ENCODE peak calls at places on chromosome 3, in six cellular contexts. F is astrocyte; C is hypothalamus; Y is naive thymus-derived CD8-positive, alpha-beta T cell; P is AG20443; K is CD8-positive, alpha-beta T cell. D is an unnamed sample.

GRCh38 chr3:71035886-71036285 is 547.6 kb downstream of the FOXP1 start:
- DNase-seq in F (no peak), C (no peak), Y (no peak), P (no peak), K (no peak), D (no peak)

GRCh38 chr3:126351771-126352475 is 5.3 kb downstream of the KLF15 start:
- DNase-seq in F (no peak), C (no peak), Y (no peak), P (no peak), K (no peak), D (no peak)

GRCh38 chr3:46669191-46669999 is 24.1 kb downstream of the ALS2CL start:
- DNase-seq in F (no peak), C (no peak), Y (no peak), P (no peak), K (peak; percentile 3), D (no peak)

GRCh38 chr3:4290272-4290893 is 12.8 kb upstream of the SETMAR start:
- DNase-seq in F (peak; percentile 18), C (peak; percentile 22), Y (no peak), P (peak; percentile 53), K (peak; percentile 39), D (no peak)

GRCh38 chr3:106913966-106914365 is 463.3 kb upstream of the CCDC54 start:
- DNase-seq in F (no peak), C (no peak), Y (no peak), P (no peak), K (no peak), D (no peak)

GRCh38 chr3:125644036-125645025 is 49.0 kb upstream of the OSBPL11 start:
- DNase-seq in F (no peak), C (peak; percentile 31), Y (no peak), P (peak; percentile 61), K (no peak), D (peak; percentile 74)

GRCh38 chr3:138114431-138114918 is 933 bp downstream of the DZIP1L start:
- DNase-seq in F (peak; percentile 29), C (no peak), Y (no peak), P (peak; percentile 38), K (no peak), D (no peak)

GRCh38 chr3:123692041-123692440 is 107.2 kb upstream of the HACD2 start:
- DNase-seq in F (no peak), C (no peak), Y (no peak), P (no peak), K (no peak), D (no peak)

GRCh38 chr3:60983906-60984305 is 267.3 kb downstream of the FHIT start:
- DNase-seq in F (no peak), C (no peak), Y (no peak), P (no peak), K (no peak), D (no peak)